ENCODE peak calls at places on chromosome 13, in four cellular contexts. J is HepG2, M is K562, G is GM12878. B is an unnamed sample.
A peak's percentile ranks its signal among the peaks of the same experiment; 100 is the strongest.

GRCh38 chr13:47803131-47803530 is 197.9 kb downstream of the SUCLA2 start:
- DNase-seq in G (no peak), J (no peak), M (no peak), B (no peak)

GRCh38 chr13:23852351-23852750 is 36.8 kb downstream of the MIPEP start:
- DNase-seq in M (no peak), G (no peak), J (no peak), B (no peak)

GRCh38 chr13:73754727-73755292 is 379.4 kb downstream of the KLF12 start:
- DNase-seq in M (peak; percentile 29), G (no peak), J (peak; percentile 59), B (peak; percentile 4)

GRCh38 chr13:39777527-39778061 is 122.1 kb downstream of the COG6 start:
- DNase-seq in M (peak; percentile 1), G (no peak), J (no peak), B (peak; percentile 8)

GRCh38 chr13:26867451-26868067 is 107.0 kb upstream of the GPR12 start:
- DNase-seq in M (peak; percentile 18), J (no peak), G (no peak), B (peak; percentile 2)

GRCh38 chr13:44932171-44932849 is 57.0 kb downstream of the NUFIP1 start:
- DNase-seq in M (no peak), J (no peak), G (no peak), B (no peak)

GRCh38 chr13:24234200-24234915 is 73.8 kb downstream of the SPATA13 start:
- DNase-seq in J (no peak), G (no peak), M (no peak), B (no peak)

GRCh38 chr13:41909524-41909923 is 51.4 kb downstream of the VWA8 start:
- DNase-seq in M (no peak), G (no peak), J (no peak), B (no peak)

GRCh38 chr13:74869846-74870245 is 612.1 kb downstream of the TBC1D4 start:
- DNase-seq in J (no peak), M (peak; percentile 11), G (no peak), B (no peak)

GRCh38 chr13:35833571-35834305 is 297.4 kb downstream of the DCLK1 start:
- DNase-seq in M (no peak), G (no peak), J (no peak), B (no peak)

GRCh38 chr13:44755872-44756271 is 179.7 kb upstream of the TSC22D1 start:
- DNase-seq in J (peak; percentile 18), G (no peak), M (no peak), B (no peak)

GRCh38 chr13:23889598-23890224 is 511 bp upstream of the MIPEP start:
- DNase-seq in G (no peak), M (no peak), J (no peak), B (peak; percentile 1)

GRCh38 chr13:21825801-21826200 is 154.9 kb downstream of the FGF9 start:
- DNase-seq in J (no peak), G (no peak), M (no peak), B (no peak)

GRCh38 chr13:47875206-47875605 is 125.9 kb downstream of the SUCLA2 start:
- DNase-seq in J (no peak), G (no peak), M (no peak), B (no peak)

GRCh38 chr13:69565334-69565733 is 542.3 kb upstream of the ATXN8OS start:
- DNase-seq in G (peak; percentile 12), J (peak; percentile 52), M (peak; percentile 23), B (peak; percentile 1)

GRCh38 chr13:44051923-44052322 is 172.2 kb downstream of the LACC1 start:
- DNase-seq in J (no peak), G (no peak), M (no peak), B (peak; percentile 5)

GRCh38 chr13:49240017-49240416 is 7.7 kb upstream of the CDADC1 start:
- DNase-seq in J (peak; percentile 22), G (no peak), M (peak; percentile 30), B (no peak)

GRCh38 chr13:109431217-109431616 is 355.2 kb downstream of the IRS2 start:
- DNase-seq in G (no peak), M (no peak), J (no peak), B (no peak)
- TF ChIP-seq MAX in G (no peak), M (no peak), J (no peak), B (no peak)

DNA sequence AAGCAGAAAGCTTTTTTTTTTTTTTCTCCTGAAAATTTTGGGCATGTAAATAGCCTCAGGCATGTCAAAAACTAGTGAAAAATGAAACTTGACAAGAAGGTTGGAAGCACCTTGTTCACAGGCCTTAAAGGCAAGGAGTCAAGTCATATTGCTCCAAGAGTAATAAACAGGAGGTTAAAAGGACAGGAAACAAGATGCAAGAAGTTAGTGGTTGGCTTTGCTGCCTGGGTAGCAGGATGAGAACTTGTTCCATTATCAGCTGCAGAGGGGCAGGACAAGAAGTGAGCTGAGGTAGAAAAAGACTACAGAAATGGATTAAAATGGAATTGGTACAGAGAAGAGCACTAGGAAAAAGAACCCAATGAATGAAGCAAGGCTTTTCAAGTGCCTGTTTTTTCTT is 242.6 kb downstream of the DCT start:
- DNase-seq in G (no peak), M (no peak), J (no peak), B (no peak)
- TF ChIP-seq JUNB in G (no peak), M (no peak), J (no peak), B (no peak)

DNA sequence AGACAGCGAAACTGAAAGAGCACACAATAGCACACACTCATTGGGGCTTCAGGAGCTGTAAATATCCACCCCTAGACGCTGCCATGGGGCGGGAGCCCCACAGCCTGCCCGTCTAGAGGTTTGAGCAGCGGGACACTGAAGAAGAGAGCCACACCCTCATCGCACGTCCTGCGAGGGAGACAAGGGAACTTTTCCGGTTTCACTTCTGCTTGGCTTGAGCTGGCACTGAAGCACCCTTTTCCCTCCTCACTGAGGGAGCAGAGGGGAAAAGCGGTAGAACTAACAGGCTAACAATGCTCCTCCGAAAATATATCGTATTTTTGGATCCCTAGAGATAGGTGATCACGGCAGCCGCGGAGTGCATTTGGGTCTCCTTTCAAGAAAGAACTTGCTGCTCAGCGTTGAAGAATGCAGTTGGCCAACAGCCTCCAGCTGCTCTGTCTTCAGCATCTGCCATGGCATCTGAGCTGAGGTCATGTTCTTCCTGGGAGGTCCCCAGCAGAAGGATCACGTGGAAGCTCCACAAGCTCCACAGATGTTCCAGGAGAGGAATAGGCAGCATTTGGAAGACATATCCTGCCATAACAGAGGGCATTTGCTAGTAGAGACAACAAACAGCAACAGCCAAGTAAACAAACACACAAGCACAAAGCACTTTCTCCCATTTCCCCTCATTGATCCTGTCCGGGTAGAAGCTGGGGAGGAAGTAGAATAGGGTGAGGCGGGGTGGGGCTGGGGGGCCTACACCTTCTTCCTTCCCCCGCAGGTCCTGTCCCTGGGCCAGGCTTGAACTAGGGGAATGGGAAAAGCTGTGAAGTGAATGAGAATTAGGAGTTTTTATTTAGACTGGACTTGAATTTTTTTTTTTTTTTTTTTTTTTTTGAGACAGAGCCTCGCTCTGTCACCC is 44.8 kb upstream of the ALOX5AP start:
- DNase-seq in G (no peak), M (peak; percentile 31), J (no peak), B (peak; percentile 76)
- TF ChIP-seq KDM1A in G (no peak), M (no peak), J (no peak), B (no peak)

DNA sequence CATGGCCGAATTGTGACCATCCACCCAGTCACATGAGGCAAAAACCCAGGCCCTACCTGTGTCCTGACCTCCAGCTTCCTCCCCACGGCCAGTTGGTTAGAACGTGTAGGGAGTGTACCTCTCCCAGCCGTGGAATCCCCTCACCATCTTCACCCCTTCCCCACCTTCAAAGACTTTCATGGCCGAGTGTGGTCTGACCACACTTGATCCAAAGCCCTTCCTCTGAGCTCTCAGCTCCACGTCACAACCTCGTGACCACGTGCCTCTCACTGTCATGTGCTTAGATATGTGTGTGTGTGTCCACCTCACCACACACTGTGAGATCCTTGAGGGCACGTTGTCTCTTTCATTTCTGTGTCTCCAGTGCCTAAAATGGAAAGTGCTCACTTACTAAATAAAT is 48.6 kb upstream of the UBE2L5 start:
- DNase-seq in M (peak; percentile 23), G (peak; percentile 59), J (no peak), B (no peak)
- TF ChIP-seq MAX in M (no peak), G (peak; percentile 92), J (no peak), B (no peak)

DNA sequence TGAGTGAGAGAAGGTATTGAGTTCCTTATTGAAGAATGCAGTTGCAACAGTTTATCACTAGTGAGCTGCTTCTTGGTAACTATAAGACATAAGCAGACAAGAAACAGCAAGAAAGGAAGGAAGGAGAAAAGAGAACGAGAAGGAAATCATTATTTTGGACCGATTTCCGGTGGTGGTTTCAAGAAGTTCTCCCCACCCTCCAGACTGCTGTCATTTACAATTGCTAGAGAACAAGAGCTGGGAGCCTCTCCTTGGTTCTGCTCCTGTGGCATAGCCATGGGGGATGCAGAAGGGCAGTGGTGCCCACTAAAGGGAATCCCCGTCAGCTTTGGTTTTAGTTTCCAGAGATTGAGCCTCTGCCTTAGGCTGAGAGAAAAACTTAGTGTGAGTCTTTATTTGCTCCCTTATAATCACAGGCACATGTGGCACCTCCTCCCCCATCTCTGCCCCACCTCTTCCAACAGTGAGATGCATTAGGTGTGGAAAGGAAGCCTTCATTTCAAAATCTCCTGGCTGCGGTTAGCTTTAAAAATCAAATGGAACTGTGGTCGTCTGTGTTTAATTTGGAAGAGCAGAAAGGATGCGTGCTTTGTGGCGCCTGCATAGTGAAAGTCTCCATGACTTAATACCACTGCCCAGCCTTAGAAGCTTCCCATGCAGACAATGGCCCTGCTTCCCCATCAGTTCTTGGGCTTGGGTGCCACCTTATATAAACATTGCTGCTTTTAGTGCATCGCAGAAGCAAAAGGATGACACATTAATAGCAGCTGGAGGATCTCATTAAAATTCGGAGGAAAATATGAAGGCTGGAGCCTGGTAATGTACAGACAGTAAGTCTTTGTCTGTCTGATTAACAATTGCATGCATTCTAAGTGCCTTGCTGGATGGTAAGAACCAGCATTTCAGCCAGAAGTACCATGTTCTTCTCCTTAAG is 25.0 kb downstream of the LRCH1 start:
- DNase-seq in G (no peak), M (no peak), J (no peak), B (no peak)
- TF ChIP-seq JUNB in G (no peak), M (no peak), J (no peak), B (no peak)

DNA sequence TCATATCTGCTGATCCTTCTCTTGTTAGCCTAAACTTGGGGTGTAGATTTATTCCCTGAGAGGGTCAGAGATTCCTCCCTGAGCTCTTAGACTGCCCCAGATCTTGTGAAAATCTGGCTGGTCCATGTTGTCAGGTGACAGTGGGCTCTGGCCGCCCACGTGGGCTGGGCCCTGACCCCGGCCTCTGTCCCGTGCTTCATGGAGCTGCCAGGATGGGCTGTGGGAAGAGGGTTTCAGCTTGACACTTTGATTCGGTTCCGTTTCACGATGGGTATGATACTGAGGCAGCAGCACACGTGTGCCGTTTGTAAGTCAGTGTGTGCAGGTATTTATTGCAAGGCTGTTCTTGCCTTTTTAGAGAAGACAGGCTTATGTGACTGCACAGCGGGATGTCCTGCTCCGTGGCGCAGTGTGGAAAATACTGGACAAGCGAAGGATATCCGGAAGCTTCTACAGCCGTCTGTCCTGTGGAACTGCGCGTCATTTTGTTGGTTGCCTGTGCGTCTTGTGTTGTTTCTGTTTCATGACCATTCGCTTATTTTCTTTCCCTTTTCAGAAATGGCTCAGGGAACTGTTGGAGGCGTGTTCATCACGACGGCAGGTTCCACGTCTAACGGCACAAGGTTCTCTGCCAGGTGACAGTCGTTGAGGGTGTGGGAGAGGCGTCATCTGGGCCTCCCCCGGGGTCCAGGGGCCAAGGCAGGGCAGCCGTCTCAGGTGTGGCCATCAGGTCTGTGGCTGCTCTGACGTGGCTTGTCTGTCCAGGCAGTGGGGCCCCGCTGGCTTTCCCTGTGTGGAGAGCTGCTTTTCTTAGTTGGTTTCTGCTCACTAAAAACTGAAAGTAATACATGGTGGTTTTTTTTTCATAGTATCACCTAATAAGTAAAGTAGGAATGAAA is 20.5 kb downstream of the ATP4B start:
- DNase-seq in M (no peak), J (no peak), G (no peak), B (no peak)
- TF ChIP-seq KDM1A in M (no peak), J (no peak), G (no peak), B (no peak)

GRCh38 chr13:113848431-113849260 is 15.2 kb downstream of the GAS6 start:
- DNase-seq in M (no peak), J (no peak), G (no peak), B (no peak)
- TF ChIP-seq MAX in M (no peak), J (no peak), G (no peak), B (no peak)

B was measured in A549.